ENCODE peak calls at places on chromosomes 4 and X, in eight cellular contexts. Z is right lobe of liver, X is brain microvascular endothelial cell, T is HCT116, K is adrenal gland, W is tibial artery, S is neural progenitor cell, V is GM23338. Q is an unnamed sample.

GRCh38 chrX:41010188-41010846 is 74.9 kb upstream of the USP9X start:
- DNase-seq in Z (peak), X (peak), T (no peak), K (peak), W (peak), S (peak), V (peak), Q (peak)

GRCh38 chr4:3489451-3489962 is 26.4 kb downstream of the DOK7 start:
- DNase-seq in Z (no peak), X (no peak), T (no peak), K (no peak), W (no peak), S (peak), V (peak), Q (no peak)

GRCh38 chrX:50402886-50403285 is 67.7 kb downstream of the DGKK start:
- DNase-seq in Z (no peak), X (no peak), T (no peak), K (no peak), W (no peak), S (no peak), V (no peak), Q (no peak)

GRCh38 chrX:80026116-80026515 is 11.6 kb downstream of the TBX22 start:
- DNase-seq in Z (no peak), X (no peak), T (no peak), K (no peak), W (no peak), S (no peak), V (no peak), Q (no peak)

GRCh38 chr4:90799895-90800294 is 672.7 kb downstream of the CCSER1 start:
- DNase-seq in Z (no peak), X (no peak), T (no peak), K (no peak), W (no peak), S (no peak), V (no peak), Q (no peak)

GRCh38 chrX:153967536-153968214 is 3.9 kb downstream of the HCFC1 start:
- DNase-seq in Z (no peak), X (no peak), T (no peak), K (no peak), W (no peak), S (no peak), V (no peak), Q (no peak)

GRCh38 chr4:170949084-170949483 is 859.3 kb upstream of the AADAT start:
- DNase-seq in Z (no peak), X (no peak), T (no peak), K (no peak), W (no peak), S (no peak), V (no peak), Q (no peak)

GRCh38 chr4:146521543-146522097 is at the start of gene SLC10A7:
- DNase-seq in Z (peak), X (peak), T (peak), K (peak), W (peak), S (peak), V (peak), Q (peak)

GRCh38 chrX:35890699-35891098 is 28.8 kb upstream of the CFAP47 start:
- DNase-seq in Z (no peak), X (no peak), T (no peak), K (peak), W (peak), S (peak), V (peak), Q (no peak)

GRCh38 chrX:17525266-17525665 is 150.3 kb downstream of the NHS start:
- DNase-seq in Z (no peak), X (no peak), T (no peak), K (no peak), W (no peak), S (no peak), V (no peak), Q (no peak)

GRCh38 chrX:47849776-47850175 is 13.1 kb downstream of the ZNF81 start:
- DNase-seq in Z (no peak), X (no peak), T (no peak), K (no peak), W (no peak), S (no peak), V (no peak), Q (no peak)

GRCh38 chr4:3202836-3203820 is 45.8 kb upstream of the MSANTD1 start:
- DNase-seq in Z (peak), X (no peak), T (no peak), K (no peak), W (peak), S (no peak), V (no peak), Q (no peak)

GRCh38 chrX:57286507-57287251 is at the start of gene FAAH2:
- DNase-seq in Z (peak), X (no peak), T (peak), K (no peak), W (no peak), S (peak), V (peak), Q (no peak)

GRCh38 chr4:38563703-38564490 is 100.1 kb upstream of the KLF3 start:
- DNase-seq in Z (no peak), X (no peak), T (no peak), K (no peak), W (no peak), S (no peak), V (no peak), Q (no peak)

GRCh38 chrX:19616016-19616415 is 100.7 kb upstream of the MAP3K15 start:
- DNase-seq in Z (no peak), X (no peak), T (no peak), K (no peak), W (no peak), S (no peak), V (no peak), Q (no peak)

GRCh38 chr4:10354746-10355145 is 102.5 kb downstream of the ZNF518B start:
- DNase-seq in Z (no peak), X (no peak), T (no peak), K (no peak), W (no peak), S (no peak), V (no peak), Q (no peak)

GRCh38 chrX:97995834-97996233 is 1112.1 kb downstream of the RPA4 start:
- DNase-seq in Z (no peak), X (no peak), T (no peak), K (no peak), W (no peak), S (no peak), V (no peak), Q (no peak)

GRCh38 chr4:145347684-145348083 is 134.0 kb upstream of the SMAD1 start:
- DNase-seq in Z (no peak), X (peak), T (no peak), K (no peak), W (no peak), S (no peak), V (no peak), Q (no peak)

GRCh38 chrX:42955349-42955748 is 177.4 kb upstream of the PPP1R2C start:
- DNase-seq in Z (no peak), X (no peak), T (no peak), K (no peak), W (no peak), S (no peak), V (no peak), Q (no peak)

GRCh38 chr4:28654618-28655017 is 1794.0 kb downstream of the STIM2 start:
- DNase-seq in Z (no peak), X (no peak), T (no peak), K (no peak), W (no peak), S (no peak), V (no peak), Q (no peak)

GRCh38 chr4:103075894-103076776 is at the start of gene SLC9B2:
- DNase-seq in Z (peak), X (peak), T (peak), K (peak), W (peak), S (peak), V (peak), Q (peak)

GRCh38 chr4:125070869-125071268 is 243.9 kb upstream of the FAT4 start:
- DNase-seq in Z (no peak), X (no peak), T (no peak), K (no peak), W (no peak), S (no peak), V (peak), Q (no peak)

GRCh38 chrX:55522577-55523254 is 33.1 kb upstream of the USP51 start:
- DNase-seq in Z (peak), X (no peak), T (no peak), K (no peak), W (no peak), S (no peak), V (peak), Q (no peak)

GRCh38 chrX:66018585-66019309 is 21.1 kb downstream of the VSIG4 start:
- DNase-seq in Z (no peak), X (no peak), T (no peak), K (no peak), W (no peak), S (no peak), V (no peak), Q (no peak)

GRCh38 chrX:40189621-40190020 is 91.9 kb upstream of the BCOR start:
- DNase-seq in Z (no peak), X (no peak), T (no peak), K (no peak), W (no peak), S (no peak), V (no peak), Q (no peak)

GRCh38 chr4:7006411-7006810 is 36.8 kb upstream of the TADA2B start:
- DNase-seq in Z (no peak), X (no peak), T (no peak), K (no peak), W (no peak), S (no peak), V (no peak), Q (no peak)

GRCh38 chr4:7007142-7007907 is 35.8 kb upstream of the TADA2B start:
- DNase-seq in Z (no peak), X (no peak), T (no peak), K (no peak), W (peak), S (peak), V (peak), Q (no peak)

GRCh38 chr4:7005571-7005970 is 37.6 kb upstream of the TADA2B start:
- DNase-seq in Z (no peak), X (no peak), T (no peak), K (no peak), W (no peak), S (no peak), V (no peak), Q (no peak)

GRCh38 chr4:7009591-7009990 is 33.6 kb upstream of the TADA2B start:
- DNase-seq in Z (no peak), X (no peak), T (no peak), K (no peak), W (no peak), S (no peak), V (no peak), Q (no peak)

GRCh38 chr4:7007944-7008343 is 35.2 kb upstream of the TADA2B start:
- DNase-seq in Z (no peak), X (no peak), T (no peak), K (no peak), W (no peak), S (no peak), V (peak), Q (no peak)
- TF ChIP-seq CTCF in Z (no peak), X (no peak), T (no peak), K (no peak), W (no peak), S (no peak), V (no peak), Q (no peak)

GRCh38 chrX:102723456-102723855 is 2.9 kb downstream of the GPRASP3 start:
- DNase-seq in Z (no peak), X (no peak), T (no peak), K (no peak), W (no peak), S (no peak), V (peak), Q (no peak)

GRCh38 chrX:102715967-102716366 is 3.7 kb downstream of the GPRASP2 start:
- DNase-seq in Z (no peak), X (no peak), T (no peak), K (no peak), W (no peak), S (no peak), V (no peak), Q (no peak)

GRCh38 chrX:102714994-102715393 is 2.7 kb downstream of the GPRASP2 start:
- DNase-seq in Z (no peak), X (no peak), T (no peak), K (no peak), W (no peak), S (no peak), V (peak), Q (no peak)

DNA sequence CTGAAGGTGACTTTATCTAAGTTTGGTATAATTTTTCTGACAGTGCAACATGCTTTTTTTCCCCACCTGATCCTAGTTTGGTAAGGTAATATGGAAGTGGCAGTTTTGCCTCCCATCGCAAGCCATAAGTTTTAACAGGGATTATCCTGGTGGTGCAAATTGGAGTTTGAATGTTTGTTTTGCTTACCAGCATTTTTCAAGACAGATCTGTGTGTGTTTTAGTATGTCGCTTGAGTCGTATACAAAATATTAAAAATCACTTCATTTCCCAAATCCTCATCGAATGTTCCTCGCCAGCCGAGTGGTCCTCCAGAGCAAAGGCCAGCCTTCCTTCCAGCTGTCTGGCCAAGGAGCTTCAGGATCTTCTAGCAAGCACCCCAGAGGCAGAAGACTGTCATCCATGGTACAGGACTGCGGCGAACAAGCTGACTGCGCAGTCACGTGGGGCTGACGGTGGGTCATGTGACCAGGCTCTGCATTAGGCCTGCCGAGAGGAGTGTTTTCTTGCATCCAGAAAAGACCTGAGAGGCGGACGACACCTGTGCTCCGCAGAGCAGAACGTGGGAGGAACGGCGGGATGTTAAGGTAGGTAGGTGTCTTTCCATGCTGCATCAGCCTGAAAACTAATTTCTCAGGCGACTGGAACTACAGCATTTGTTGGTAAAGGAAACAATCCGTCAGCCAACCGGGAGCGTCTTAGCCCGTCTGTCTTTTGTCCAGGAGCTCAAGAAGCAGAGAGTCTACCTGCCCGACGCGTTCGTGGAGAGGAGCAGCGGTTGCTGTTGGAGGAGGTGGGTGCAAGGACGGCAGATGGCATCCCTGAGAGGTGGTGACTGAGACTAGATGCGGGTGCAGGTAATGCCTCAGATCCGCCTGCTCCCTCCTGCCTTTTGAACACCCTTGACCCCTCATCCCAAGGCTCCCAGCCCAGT is at the start of gene GPRASP3:
- DNase-seq in Z (peak), X (peak), T (no peak), K (peak), W (peak), S (peak), V (peak), Q (peak)
- H3K27ac ChIP-seq in Z (no peak), X (no peak), T (no peak), K (no peak), W (peak), S (no peak), V (no peak), Q (peak)

GRCh38 chr4:44425614-44426208 is 22.9 kb downstream of the KCTD8 start:
- DNase-seq in Z (no peak), X (peak), T (no peak), K (peak), W (no peak), S (peak), V (peak), Q (no peak)
- TF ChIP-seq CTCF in Z (no peak), X (peak), T (no peak), K (peak), W (no peak), S (peak), V (peak), Q (peak)

GRCh38 chr4:150126201-150126879 is 48.1 kb downstream of the DCLK2 start:
- DNase-seq in Z (no peak), X (peak), T (no peak), K (no peak), W (no peak), S (no peak), V (no peak), Q (no peak)
- H3K27ac ChIP-seq in Z (no peak), X (peak), T (no peak), K (no peak), W (no peak), S (no peak), V (no peak), Q (peak)

GRCh38 chrX:103774070-103774642 is 2.5 kb upstream of the PLP1 start:
- DNase-seq in Z (no peak), X (no peak), T (peak), K (peak), W (no peak), S (peak), V (peak), Q (no peak)
- TF ChIP-seq CTCF in Z (peak), X (peak), T (peak), K (peak), W (peak), S (peak), V (peak), Q (peak)

GRCh38 chr4:169164669-169165415 is 105.9 kb downstream of the SH3RF1 start:
- DNase-seq in Z (no peak), X (no peak), T (no peak), K (no peak), W (no peak), S (no peak), V (no peak), Q (no peak)
- H3K27ac ChIP-seq in Z (no peak), X (no peak), T (no peak), K (no peak), W (no peak), S (no peak), V (no peak), Q (no peak)

Q was measured in left ventricle myocardium inferior.